ENCODE peak calls at places on chromosomes 4 and X, in eight cellular contexts. W is neural progenitor cell, M is WERI-Rb-1, K is ovary, Y is neural crest cell, A is psoas muscle, X is stomach, G is epithelial cell of esophagus. L is an unnamed sample.

GRCh38 chr4:75907956-75908355 is 5.7 kb upstream of the PPEF2 start:
- DNase-seq in A (no peak), X (no peak), K (no peak), G (no peak), Y (no peak), W (no peak), M (no peak), L (no peak)

GRCh38 chrX:51456814-51457213 is 39.6 kb downstream of the NUDT11 start:
- DNase-seq in W (peak), M (no peak), G (peak), Y (no peak), K (no peak), A (no peak), X (no peak), L (no peak)

GRCh38 chr4:76426272-76426671 is 5.3 kb upstream of the CCDC158 start:
- DNase-seq in Y (no peak), A (no peak), K (no peak), X (no peak), M (no peak), G (no peak), W (no peak), L (no peak)

GRCh38 chrX:41449615-41450014 is 2.5 kb downstream of the NYX start:
- DNase-seq in X (no peak), G (no peak), Y (no peak), A (no peak), M (no peak), K (no peak), W (no peak), L (no peak)

GRCh38 chr4:181569553-181569952 is 673.6 kb upstream of the TENM3 start:
- DNase-seq in K (no peak), M (no peak), Y (no peak), X (no peak), G (peak), A (no peak), W (peak), L (no peak)

GRCh38 chr4:113181289-113182007 is 132.0 kb downstream of the ANK2 start:
- DNase-seq in K (no peak), A (no peak), Y (no peak), G (peak), M (peak), W (no peak), X (no peak), L (no peak)

GRCh38 chr4:155679343-155679742 is 12.7 kb downstream of the GUCY1A1 start:
- DNase-seq in A (no peak), W (peak), G (peak), Y (no peak), K (no peak), X (no peak), M (no peak), L (no peak)

GRCh38 chr4:153115322-153116100 is 88.7 kb upstream of the TRIM2 start:
- DNase-seq in G (peak), K (no peak), X (peak), M (no peak), Y (no peak), W (no peak), A (no peak), L (peak)

GRCh38 chr4:185515248-185515647 is 20.1 kb downstream of the PDLIM3 start:
- DNase-seq in W (no peak), K (no peak), Y (no peak), X (no peak), M (no peak), A (no peak), G (no peak), L (no peak)

GRCh38 chrX:13898603-13899002 is 81.7 kb upstream of the GPM6B start:
- DNase-seq in A (no peak), G (peak), M (no peak), W (no peak), Y (no peak), K (no peak), X (no peak), L (peak)

GRCh38 chr4:126701756-126702155 is 931.0 kb upstream of the INTU start:
- DNase-seq in Y (no peak), M (no peak), A (no peak), K (no peak), W (no peak), X (no peak), G (peak), L (no peak)

GRCh38 chrX:74804574-74804973 is 120.7 kb downstream of the NEXMIF start:
- DNase-seq in W (no peak), A (no peak), X (no peak), K (no peak), G (no peak), Y (no peak), M (no peak), L (no peak)

DNA sequence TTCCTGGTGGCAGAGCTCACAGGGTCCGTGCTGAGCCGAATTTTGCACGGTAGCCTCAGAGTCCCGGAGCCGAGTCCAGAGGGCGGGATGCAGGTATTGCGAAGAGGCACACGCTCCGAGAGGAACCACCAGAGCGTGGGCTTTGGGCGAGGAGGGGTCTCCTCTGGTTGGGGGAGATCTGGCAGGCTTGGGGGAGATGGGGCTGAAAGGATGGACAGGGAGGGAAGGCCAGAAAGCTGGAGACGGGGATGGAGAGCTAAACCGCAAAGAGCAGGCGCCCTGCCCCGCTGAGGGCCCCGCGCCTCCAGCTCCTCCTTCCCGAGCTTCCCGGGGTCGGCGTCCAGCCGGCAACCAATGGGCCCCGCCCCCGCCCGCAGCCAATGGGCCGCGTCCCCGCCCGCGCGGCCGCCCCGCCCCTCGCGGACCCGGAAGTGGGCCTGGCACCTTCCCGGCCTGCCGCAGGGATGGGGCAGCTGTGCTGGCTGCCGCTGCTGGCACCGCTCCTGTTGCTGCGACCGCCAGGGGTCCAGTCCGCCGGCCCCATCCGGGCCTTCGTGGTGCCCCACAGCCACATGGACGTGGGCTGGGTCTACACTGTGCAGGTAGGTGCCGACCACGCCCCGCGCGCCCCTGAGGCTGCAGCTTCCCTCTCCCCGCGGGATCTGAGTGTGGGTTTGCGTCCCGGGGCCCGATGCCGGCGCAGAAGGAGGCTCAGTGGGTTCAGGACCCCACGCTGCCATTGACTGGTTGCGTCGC is at the start of gene MAN2B2:
- DNase-seq in X (peak), G (peak), A (peak), M (peak), Y (peak), K (peak), W (peak), L (peak)
- TF ChIP-seq CTCF in X (no peak), G (no peak), A (no peak), M (no peak), Y (peak), K (no peak), W (peak), L (no peak)

DNA sequence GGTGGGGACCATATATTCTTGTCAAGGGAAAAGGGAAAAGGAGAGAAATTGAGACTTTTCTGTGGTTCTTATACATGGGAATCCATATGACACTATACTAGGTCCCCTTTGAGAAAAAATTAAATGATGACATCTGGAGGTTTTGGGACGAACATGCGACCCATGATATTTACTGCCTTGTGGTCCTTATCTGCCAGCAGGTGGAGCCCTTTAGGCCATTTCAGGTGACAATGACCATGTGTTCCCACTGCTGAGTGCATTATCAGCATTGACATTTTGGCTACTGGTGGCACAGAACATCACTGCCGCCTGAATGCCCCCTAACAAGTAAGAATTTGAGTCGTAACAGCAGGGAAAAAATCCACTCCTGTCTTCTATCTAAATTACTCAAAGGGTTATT is 843.4 kb downstream of the FSTL5 start:
- DNase-seq in G (peak), A (no peak), K (no peak), X (no peak), Y (peak), W (peak), M (peak), L (no peak)
- TF ChIP-seq CTCF in G (peak), A (no peak), K (no peak), X (no peak), Y (peak), W (peak), M (peak), L (no peak)

DNA sequence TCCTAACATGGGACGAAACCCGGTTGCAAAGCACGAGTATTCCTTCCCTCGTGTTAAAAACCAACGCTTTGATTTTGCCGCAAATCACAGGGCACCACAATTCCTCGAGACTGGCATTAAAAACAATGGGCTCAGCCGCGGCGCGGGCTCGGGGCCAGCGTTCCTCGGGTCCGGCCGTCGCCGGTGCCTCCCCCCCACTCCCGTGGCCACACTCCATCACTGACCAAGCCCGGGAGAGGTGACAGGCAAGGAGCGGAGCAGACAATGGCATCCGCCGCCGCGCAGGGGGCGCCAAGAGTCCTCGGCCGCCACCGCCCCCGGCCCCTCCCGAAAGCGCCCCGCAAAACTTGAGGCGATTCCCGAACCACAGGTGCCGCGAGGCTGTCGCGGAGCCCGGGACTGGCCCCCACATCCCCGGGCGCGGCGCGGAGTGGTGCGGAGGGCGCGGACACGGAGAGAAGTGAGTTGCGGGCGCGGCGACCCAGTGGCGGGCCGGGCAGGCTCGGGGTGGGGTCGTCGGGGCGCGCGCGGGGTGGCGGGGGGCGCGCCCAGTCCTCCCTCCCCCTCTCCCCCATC is 445 bp downstream of the AP1S2 start:
- DNase-seq in W (peak), G (no peak), Y (peak), K (peak), M (peak), A (peak), X (peak), L (peak)
- TF ChIP-seq CTCF in W (peak), G (no peak), Y (peak), K (no peak), M (peak), A (peak), X (peak), L (peak)

DNA sequence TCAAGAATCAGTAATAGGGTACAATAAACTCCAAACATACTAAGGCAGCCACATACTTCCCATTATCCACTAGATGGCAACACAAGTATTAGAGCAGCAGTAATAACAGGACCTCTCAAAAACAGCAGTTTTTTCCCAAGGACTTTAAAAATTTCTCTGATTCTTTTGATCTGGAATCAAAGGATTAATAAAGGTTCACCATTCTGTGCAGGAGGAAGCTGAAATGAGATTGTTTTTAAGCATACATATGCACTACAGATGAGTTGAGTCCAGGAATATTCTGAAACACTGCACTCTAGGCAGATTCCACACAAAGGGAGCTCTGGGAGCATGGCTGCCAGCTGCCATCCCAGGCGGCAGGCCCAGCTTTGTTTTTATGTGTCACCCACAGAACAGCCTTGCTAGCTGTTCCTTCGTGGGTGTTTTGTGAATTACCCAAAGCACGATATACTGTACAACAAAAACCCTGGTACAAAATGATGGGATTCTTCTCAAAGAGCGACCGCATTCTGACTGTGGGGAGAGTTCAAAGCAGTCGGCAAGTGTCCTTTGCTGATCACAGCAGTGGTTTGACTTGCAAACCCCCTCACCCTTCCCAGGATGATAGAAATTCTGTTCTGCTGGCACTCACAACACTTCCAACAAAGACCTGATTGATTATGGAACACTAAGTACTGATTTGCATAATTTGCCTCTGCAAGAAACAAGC is 61.0 kb downstream of the STX18 start:
- DNase-seq in W (peak), G (no peak), M (no peak), A (no peak), Y (peak), X (no peak), K (no peak), L (no peak)
- TF ChIP-seq CTCF in W (peak), G (peak), M (peak), A (peak), Y (peak), X (peak), K (no peak), L (no peak)